ENCODE peak calls at places on chromosomes 5 and 9, in ten cellular contexts. One of them, this sample, is unnamed.

GRCh38 chr5:78492216-78492615 is 131.8 kb downstream of the SCAMP1 start:
- DNase-seq in NCI-H1417: no peak
- DNase-seq in activated gamma-delta T cell: no peak
- DNase-seq in HCT116: no peak
- DNase-seq in Peyer's patch: no peak
- DNase-seq in AML-193: no peak
- DNase-seq in HL-60: no peak
- DNase-seq in BJ: no peak
- DNase-seq in brain microvascular endothelial cell: no peak
- DNase-seq in NCI-H1092: no peak
- DNase-seq in this sample: no peak

GRCh38 chr9:137156567-137157375 is 13.1 kb downstream of the LRRC26 start:
- DNase-seq in NCI-H1417: peak
- DNase-seq in activated gamma-delta T cell: no peak
- DNase-seq in HCT116: no peak
- DNase-seq in Peyer's patch: no peak
- DNase-seq in AML-193: no peak
- DNase-seq in HL-60: no peak
- DNase-seq in BJ: no peak
- DNase-seq in brain microvascular endothelial cell: peak
- DNase-seq in NCI-H1092: no peak
- DNase-seq in this sample: peak

GRCh38 chr5:58235279-58235678 is 224.6 kb downstream of the PLK2 start:
- DNase-seq in NCI-H1417: no peak
- DNase-seq in activated gamma-delta T cell: no peak
- DNase-seq in HCT116: no peak
- DNase-seq in Peyer's patch: no peak
- DNase-seq in AML-193: peak
- DNase-seq in HL-60: peak
- DNase-seq in BJ: no peak
- DNase-seq in brain microvascular endothelial cell: no peak
- DNase-seq in NCI-H1092: no peak
- DNase-seq in this sample: no peak

GRCh38 chr9:114799441-114799840 is 6.4 kb downstream of the TNFSF15 start:
- DNase-seq in NCI-H1417: no peak
- DNase-seq in activated gamma-delta T cell: no peak
- DNase-seq in HCT116: no peak
- DNase-seq in Peyer's patch: no peak
- DNase-seq in AML-193: no peak
- DNase-seq in HL-60: no peak
- DNase-seq in BJ: no peak
- DNase-seq in brain microvascular endothelial cell: no peak
- DNase-seq in NCI-H1092: no peak
- DNase-seq in this sample: peak

GRCh38 chr9:121372563-121373400 is 2.7 kb upstream of the STOM start:
- DNase-seq in NCI-H1417: no peak
- DNase-seq in activated gamma-delta T cell: no peak
- DNase-seq in HCT116: no peak
- DNase-seq in Peyer's patch: peak
- DNase-seq in AML-193: peak
- DNase-seq in HL-60: no peak
- DNase-seq in BJ: no peak
- DNase-seq in brain microvascular endothelial cell: no peak
- DNase-seq in NCI-H1092: no peak
- DNase-seq in this sample: no peak

GRCh38 chr5:132074772-132075718 is 1.5 kb downstream of the CSF2 start:
- DNase-seq in NCI-H1417: no peak
- DNase-seq in activated gamma-delta T cell: no peak
- DNase-seq in HCT116: peak
- DNase-seq in Peyer's patch: no peak
- DNase-seq in AML-193: no peak
- DNase-seq in HL-60: no peak
- DNase-seq in BJ: no peak
- DNase-seq in brain microvascular endothelial cell: no peak
- DNase-seq in NCI-H1092: no peak
- DNase-seq in this sample: peak

GRCh38 chr9:125444166-125444565 is 182.5 kb downstream of the GAPVD1 start:
- DNase-seq in NCI-H1417: no peak
- DNase-seq in activated gamma-delta T cell: no peak
- DNase-seq in HCT116: no peak
- DNase-seq in Peyer's patch: no peak
- DNase-seq in AML-193: no peak
- DNase-seq in HL-60: no peak
- DNase-seq in BJ: no peak
- DNase-seq in brain microvascular endothelial cell: no peak
- DNase-seq in NCI-H1092: no peak
- DNase-seq in this sample: no peak

GRCh38 chr5:136906545-136906944 is 541.2 kb upstream of the TRPC7 start:
- DNase-seq in NCI-H1417: no peak
- DNase-seq in activated gamma-delta T cell: no peak
- DNase-seq in HCT116: no peak
- DNase-seq in Peyer's patch: no peak
- DNase-seq in AML-193: no peak
- DNase-seq in HL-60: no peak
- DNase-seq in BJ: no peak
- DNase-seq in brain microvascular endothelial cell: no peak
- DNase-seq in NCI-H1092: no peak
- DNase-seq in this sample: no peak

GRCh38 chr9:70285246-70285645 is 26.5 kb downstream of the SMC5 start:
- DNase-seq in NCI-H1417: no peak
- DNase-seq in activated gamma-delta T cell: no peak
- DNase-seq in HCT116: no peak
- DNase-seq in Peyer's patch: no peak
- DNase-seq in AML-193: no peak
- DNase-seq in HL-60: no peak
- DNase-seq in BJ: peak
- DNase-seq in brain microvascular endothelial cell: no peak
- DNase-seq in NCI-H1092: no peak
- DNase-seq in this sample: no peak

GRCh38 chr5:109630109-109630508 is 59.6 kb upstream of the MAN2A1 start:
- DNase-seq in NCI-H1417: no peak
- DNase-seq in activated gamma-delta T cell: no peak
- DNase-seq in HCT116: no peak
- DNase-seq in Peyer's patch: no peak
- DNase-seq in AML-193: no peak
- DNase-seq in HL-60: no peak
- DNase-seq in BJ: no peak
- DNase-seq in brain microvascular endothelial cell: peak
- DNase-seq in NCI-H1092: no peak
- DNase-seq in this sample: no peak